ENCODE peak calls at places on chromosomes 16 and 17, in nine cellular contexts. A, S, O, D, P, T, W, G and F are unnamed samples.

GRCh38 chr17:51245535-51245934 is 14.3 kb downstream of the MBTD1 start:
- DNase-seq in P (no peak), G (no peak), A (no peak), W (no peak), S (no peak), T (no peak), O (no peak), D (no peak), F (no peak)

GRCh38 chr16:31916056-31916488 is 42.5 kb downstream of the ZNF267 start:
- DNase-seq in D (no peak), P (no peak), A (no peak), S (no peak), T (no peak), G (no peak), O (no peak), W (no peak), F (no peak)

GRCh38 chr17:77963441-77963840 is 4.9 kb downstream of the TNRC6C start:
- DNase-seq in W (peak; percentile 73), S (peak; percentile 35), G (no peak), P (peak; percentile 77), D (peak; percentile 44), O (no peak), T (no peak), A (no peak), F (peak; percentile 68)

GRCh38 chr16:27316038-27316680 is 2.4 kb downstream of the IL4R start:
- DNase-seq in A (no peak), P (no peak), O (no peak), W (peak; percentile 67), S (no peak), G (no peak), D (no peak), T (no peak), F (no peak)

GRCh38 chr17:55883112-55883511 is 132.3 kb downstream of the PCTP start:
- DNase-seq in T (no peak), O (peak; percentile 3), G (no peak), A (no peak), D (no peak), S (no peak), P (peak; percentile 7), W (no peak), F (no peak)

GRCh38 chr16:2814757-2815298 is 2.2 kb upstream of the PRSS21 start:
- DNase-seq in P (no peak), W (peak; percentile 35), O (no peak), A (no peak), T (no peak), D (no peak), S (peak; percentile 4), G (no peak), F (no peak)

GRCh38 chr17:28399808-28400207 is 6.2 kb downstream of the SLC46A1 start:
- DNase-seq in T (no peak), S (no peak), A (no peak), O (no peak), D (no peak), G (no peak), W (no peak), P (no peak), F (no peak)

GRCh38 chr17:6070280-6070894 is at the start of gene WSCD1:
- DNase-seq in T (peak; percentile 86), W (no peak), G (no peak), P (peak; percentile 87), O (peak; percentile 57), S (peak; percentile 54), A (peak; percentile 45), D (no peak), F (no peak)

GRCh38 chr17:62062313-62062712 is 2.8 kb downstream of the MED13 start:
- DNase-seq in O (no peak), G (no peak), D (no peak), S (no peak), P (no peak), T (no peak), A (no peak), W (no peak), F (no peak)

GRCh38 chr16:83329466-83329865 is 478.3 kb upstream of the HSBP1 start:
- DNase-seq in A (no peak), S (no peak), T (no peak), D (no peak), O (no peak), P (no peak), W (no peak), G (no peak), F (no peak)

GRCh38 chr16:56892705-56893104 is 27.7 kb downstream of the SLC12A3 start:
- DNase-seq in D (no peak), S (no peak), T (peak; percentile 76), O (no peak), W (no peak), P (no peak), G (no peak), A (no peak), F (no peak)

GRCh38 chr17:42784811-42785592 is 4.6 kb downstream of the WNK4 start:
- DNase-seq in T (peak; percentile 86), W (no peak), G (no peak), A (no peak), O (no peak), S (no peak), D (no peak), P (peak; percentile 45), F (no peak)

GRCh38 chr16:89861648-89862047 is 11.7 kb upstream of the TCF25 start:
- DNase-seq in A (no peak), D (no peak), W (no peak), O (no peak), G (no peak), T (no peak), P (no peak), S (no peak), F (no peak)

GRCh38 chr16:11291021-11291716 is 10.0 kb upstream of the PRM1 start:
- DNase-seq in S (no peak), G (no peak), T (no peak), A (no peak), P (no peak), D (no peak), O (no peak), W (no peak), F (no peak)
- TF ChIP-seq EP300 in S (no peak), G (no peak), T (no peak), A (no peak), P (no peak), D (no peak), O (no peak), W (no peak), F (no peak)

DNA sequence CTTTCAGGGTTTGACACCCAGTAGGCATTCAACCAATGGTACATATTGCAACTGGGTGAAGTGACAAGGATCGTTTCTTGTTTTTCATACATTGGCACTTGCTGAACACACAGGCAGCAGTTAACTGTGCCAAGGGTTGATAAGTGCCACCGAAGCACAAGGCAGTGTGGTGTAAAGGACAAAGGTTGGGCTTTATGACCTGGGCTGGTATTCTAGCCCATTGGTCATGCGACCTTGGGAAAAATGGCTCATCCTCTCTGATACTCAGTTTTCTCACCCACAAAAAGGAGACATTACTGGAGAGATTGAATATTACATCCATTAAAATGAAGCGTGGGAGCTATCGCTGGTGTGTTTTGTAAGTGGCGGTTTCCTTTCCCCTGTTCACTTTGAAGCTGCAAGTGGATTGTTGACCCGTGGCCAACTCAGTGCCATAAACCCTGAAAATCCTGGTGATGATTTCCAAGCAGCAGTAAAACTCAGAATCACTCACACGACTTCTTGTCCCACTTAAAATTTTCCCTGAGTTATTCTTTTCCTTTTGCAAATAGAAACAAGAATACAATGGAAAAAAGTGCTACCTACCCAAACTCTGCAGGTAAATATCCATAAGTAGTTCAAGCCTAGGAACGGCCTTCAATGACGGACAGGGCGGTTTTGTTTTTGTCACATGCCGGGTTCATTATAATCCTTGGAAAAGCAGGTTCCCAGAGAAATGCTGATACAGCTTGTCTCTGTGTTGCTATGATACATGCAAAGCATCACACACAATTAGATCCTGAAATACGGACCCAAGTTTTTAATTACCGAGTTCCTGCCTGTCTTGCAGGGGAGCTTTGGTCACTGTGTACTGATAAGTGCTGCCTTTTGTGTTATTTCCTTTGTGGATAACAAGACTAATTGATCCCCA is 217.1 kb downstream of the HAPSTR1 start:
- DNase-seq in P (no peak), D (no peak), G (no peak), S (peak; percentile 74), O (no peak), A (no peak), W (no peak), T (no peak), F (no peak)
- H3K27ac ChIP-seq in P (no peak overlapping the region), D (no peak overlapping the region), G (no peak overlapping the region), S (peak overlapping the region; percentile 77), O (no peak overlapping the region), A (no peak overlapping the region), W (no peak overlapping the region), T (no peak overlapping the region), F (no peak overlapping the region)

GRCh38 chr16:1220098-1220728 is 4.9 kb downstream of the TPSG1 start:
- DNase-seq in O (no peak), T (peak; percentile 82), D (no peak), A (no peak), P (no peak), G (no peak), W (no peak), S (no peak), F (no peak)
- H3K9me3 ChIP-seq in O (no peaks in the 10 kb centered on the region), T (no peaks in the 10 kb centered on the region), D (no peaks in the 10 kb centered on the region), A (no peaks in the 10 kb centered on the region), P (no peaks in the 10 kb centered on the region), G (no peaks in the 10 kb centered on the region), W (no peaks in the 10 kb centered on the region), S (no peaks in the 10 kb centered on the region), F (no peaks in the 10 kb centered on the region)

DNA sequence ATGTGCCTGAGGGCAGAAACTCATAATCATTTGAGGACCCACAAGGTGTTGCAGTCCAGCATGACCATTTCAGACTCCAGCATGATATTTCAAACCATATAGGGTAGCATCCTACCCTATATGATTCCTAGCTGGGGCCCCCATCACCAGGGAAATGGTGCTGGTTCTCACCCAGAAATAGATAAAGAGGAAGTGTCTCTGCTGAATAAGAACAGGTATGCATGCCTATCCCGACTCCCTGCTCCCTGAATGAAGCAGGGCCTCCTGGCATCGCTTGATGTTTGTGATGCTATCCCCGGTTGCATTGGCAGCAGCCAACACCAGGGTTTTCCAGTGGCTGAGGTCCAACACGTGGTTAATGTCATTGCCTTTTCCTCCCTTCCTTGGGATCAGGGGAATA is 17.1 kb upstream of the HEATR6 start:
- DNase-seq in W (no peak), T (no peak), S (no peak), P (no peak), O (no peak), A (no peak), D (no peak), G (no peak), F (no peak)
- TF ChIP-seq EP300 in W (no peak), T (no peak), S (no peak), P (no peak), O (no peak), A (no peak), D (no peak), G (no peak), F (no peak)